ENCODE peak calls at places on chromosomes 11 and 22, in six cellular contexts. Z, Q, C, Y, R and U are unnamed samples.

GRCh38 chr11:65965986-65966762 is 4.6 kb downstream of the SART1 start:
- DNase-seq in Z (no peak), Q (no peak), C (no peak), Y (no peak), R (no peak), U (no peak)

GRCh38 chr11:71357414-71357813 is 90.8 kb downstream of the DHCR7 start:
- DNase-seq in Z (peak), Q (no peak), C (no peak), Y (no peak), R (no peak), U (no peak)

GRCh38 chr22:38196791-38197429 is 4.9 kb upstream of the MAFF start:
- DNase-seq in Z (no peak), Q (no peak), C (no peak), Y (no peak), R (no peak), U (no peak)

GRCh38 chr22:41382098-41382578 is 396 bp downstream of the TEF start:
- DNase-seq in Z (no peak), Q (peak), C (peak), Y (no peak), R (peak), U (peak)

GRCh38 chr11:122754028-122754427 is 84.3 kb upstream of the CRTAM start:
- DNase-seq in Z (no peak), Q (no peak), C (no peak), Y (no peak), R (no peak), U (no peak)

GRCh38 chr22:17871726-17872458 is 97.6 kb upstream of the BID start:
- DNase-seq in Z (peak), Q (no peak), C (no peak), Y (no peak), R (peak), U (no peak)

GRCh38 chr11:81989093-81989492 is 744.6 kb downstream of the FAM181B start:
- DNase-seq in Z (no peak), Q (peak), C (no peak), Y (peak), R (no peak), U (no peak)

GRCh38 chr11:130531061-130531460 is 82.6 kb downstream of the ADAMTS15 start:
- DNase-seq in Z (no peak), Q (peak), C (no peak), Y (peak), R (no peak), U (no peak)

GRCh38 chr11:69950120-69950519 is 128.0 kb upstream of the ANO1 start:
- DNase-seq in Z (peak), Q (peak), C (peak), Y (peak), R (no peak), U (no peak)

GRCh38 chr11:67576742-67577475 is 6.7 kb upstream of the GSTP1 start:
- DNase-seq in Z (no peak), Q (no peak), C (no peak), Y (no peak), R (no peak), U (no peak)

GRCh38 chr11:67642148-67642475 is 2.5 kb upstream of the TBX10 start:
- DNase-seq in Z (no peak), Q (no peak), C (no peak), Y (no peak), R (no peak), U (no peak)

GRCh38 chr11:67293090-67293489 is 4.0 kb downstream of the ANKRD13D start:
- DNase-seq in Z (no peak), Q (no peak), C (no peak), Y (peak), R (no peak), U (peak)

GRCh38 chr11:12717851-12718291 is 43.6 kb downstream of the TEAD1 start:
- DNase-seq in Z (no peak), Q (no peak), C (no peak), Y (no peak), R (no peak), U (no peak)

GRCh38 chr22:49963647-49964026 is 3.1 kb downstream of the PIM3 start:
- DNase-seq in Z (no peak), Q (no peak), C (no peak), Y (no peak), R (peak), U (no peak)

GRCh38 chr11:68106165-68106940 is 14.8 kb downstream of the CHKA start:
- DNase-seq in Z (no peak), Q (no peak), C (no peak), Y (no peak), R (no peak), U (no peak)

GRCh38 chr22:19841641-19842385 is 12.9 kb downstream of the GNB1L start:
- DNase-seq in Z (no peak), Q (no peak), C (peak), Y (no peak), R (no peak), U (no peak)

GRCh38 chr22:39466228-39467006 is 9.6 kb downstream of the MGAT3 start:
- DNase-seq in Z (peak), Q (no peak), C (no peak), Y (no peak), R (no peak), U (no peak)

DNA sequence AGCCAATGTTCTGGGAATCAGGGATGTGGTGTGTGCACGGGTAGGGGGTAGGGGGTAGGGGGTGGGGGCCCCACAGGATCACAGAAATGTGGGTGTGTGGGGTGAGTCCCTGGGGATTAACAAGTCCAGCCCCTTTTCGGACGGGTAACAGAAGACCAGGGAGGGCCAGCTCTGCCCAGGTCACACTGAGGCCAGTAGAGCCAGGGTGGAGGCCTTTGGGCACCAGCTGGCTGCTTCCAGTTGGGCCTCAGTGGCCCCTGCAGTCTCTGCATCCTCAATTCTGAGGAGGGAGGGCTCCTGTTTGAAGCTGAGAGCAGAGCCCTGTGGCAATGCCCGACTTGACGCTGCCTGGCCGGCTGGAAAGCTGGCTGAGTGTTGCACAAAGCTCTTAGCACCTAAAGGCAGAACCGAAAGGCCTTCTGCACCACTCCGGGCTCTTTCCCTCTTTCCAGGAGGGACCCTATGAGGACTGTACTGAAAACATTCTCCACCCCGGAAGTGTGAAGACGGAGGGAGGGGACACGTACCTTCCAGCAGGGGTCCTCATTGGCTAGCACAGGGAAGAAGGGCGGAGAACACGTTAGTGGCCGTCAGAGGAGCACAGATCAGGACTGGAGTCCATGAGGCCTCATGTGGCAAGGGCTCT is 120.4 kb downstream of the PHF21B start:
- DNase-seq in Z (peak), Q (no peak), C (peak), Y (no peak), R (no peak), U (no peak)
- TF ChIP-seq CTCF in Z (no peak), Q (no peak), C (no peak), Y (no peak), R (peak), U (no peak)

GRCh38 chr11:126210871-126211235 is 597 bp downstream of the RPUSD4 start:
- DNase-seq in Z (no peak), Q (peak), C (no peak), Y (no peak), R (no peak), U (no peak)
- H3K4me3 ChIP-seq in Z (peak), Q (peak), C (peak), Y (peak), R (peak), U (peak)

GRCh38 chr11:34602245-34602644 is 18.6 kb upstream of the EHF start:
- DNase-seq in Z (no peak), Q (no peak), C (no peak), Y (no peak), R (no peak), U (no peak)
- TF ChIP-seq CTCF in Z (no peak), Q (no peak), C (no peak), Y (no peak), R (no peak), U (no peak)

GRCh38 chr11:2380807-2381350 is 3.8 kb downstream of the CD81 start:
- DNase-seq in Z (peak), Q (no peak), C (peak), Y (no peak), R (peak), U (no peak)

GRCh38 chr11:2380396-2380795 is 3.3 kb downstream of the CD81 start:
- DNase-seq in Z (no peak), Q (no peak), C (no peak), Y (no peak), R (peak), U (no peak)

GRCh38 chr11:2377511-2378443 is 667 bp downstream of the CD81 start:
- DNase-seq in Z (peak), Q (no peak), C (peak), Y (peak), R (peak), U (peak)

GRCh38 chr11:2378527-2379210 is 1.6 kb downstream of the CD81 start:
- DNase-seq in Z (peak), Q (peak), C (peak), Y (peak), R (peak), U (peak)

DNA sequence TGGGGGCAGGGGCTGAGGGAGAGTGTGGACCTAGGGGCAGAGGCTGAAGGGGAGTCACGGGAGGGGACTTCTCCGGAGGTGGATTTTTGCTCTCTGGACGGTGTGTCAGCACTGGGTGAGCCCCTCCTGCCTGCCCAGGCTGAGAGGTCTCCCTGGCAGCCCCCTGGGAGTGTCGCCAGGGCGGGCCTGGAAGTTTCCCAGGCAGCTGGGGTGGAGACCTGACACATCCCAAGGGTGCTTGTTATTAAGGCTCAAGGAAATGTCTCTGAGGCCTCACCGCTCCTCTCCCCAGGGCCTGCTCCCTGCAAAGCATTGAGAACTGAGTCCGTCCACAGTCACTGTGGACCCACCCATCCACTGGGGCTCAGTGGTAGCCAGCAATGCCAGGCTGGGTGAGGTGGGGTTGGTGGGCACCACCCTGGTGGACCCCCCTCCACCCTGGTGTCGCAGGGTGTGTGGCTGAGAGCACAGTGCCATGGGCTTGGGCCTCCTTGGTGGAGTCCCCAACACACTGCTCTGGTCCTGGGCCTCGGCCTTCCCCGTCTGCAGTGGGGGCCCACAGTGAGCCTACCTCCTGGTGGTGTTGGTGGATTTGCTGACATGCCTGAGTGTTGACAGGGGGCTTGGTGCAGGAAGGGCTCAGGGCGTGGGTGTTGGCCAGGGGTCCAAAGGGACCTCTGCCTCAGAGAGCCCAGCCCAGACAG is 2.5 kb downstream of the CD81 start:
- DNase-seq in Z (peak), Q (no peak), C (peak), Y (no peak), R (peak), U (peak)
- H3K4me3 ChIP-seq in Z (peak), Q (peak), C (peak), Y (peak), R (peak), U (peak)

DNA sequence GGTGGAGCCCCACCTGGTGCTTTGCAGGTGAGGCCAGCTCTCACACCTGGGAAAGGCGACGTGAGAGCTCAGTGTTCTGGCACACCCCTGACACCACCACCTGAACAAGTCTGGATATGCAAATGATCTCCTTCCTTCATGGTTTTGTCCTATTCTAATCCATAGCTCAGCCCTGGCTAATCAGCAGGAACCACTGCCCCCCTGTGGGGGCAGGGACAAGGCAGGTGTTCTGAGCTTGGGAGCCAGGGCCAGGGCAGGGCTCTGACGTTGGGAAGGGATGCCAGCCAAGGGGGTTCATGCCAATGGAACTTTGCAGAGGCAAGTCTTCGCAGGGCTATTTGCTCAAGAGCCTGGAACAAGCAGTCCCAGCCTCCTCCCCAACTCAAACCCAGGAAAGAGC is 144.2 kb downstream of the TRIM29 start:
- DNase-seq in Z (no peak), Q (no peak), C (no peak), Y (no peak), R (no peak), U (no peak)
- TF ChIP-seq CTCF in Z (no peak), Q (no peak), C (no peak), Y (no peak), R (no peak), U (no peak)